ENCODE peak calls at places on chromosomes 12 and 14, in seven cellular contexts. A is breast epithelium; G is H9; U is brain microvascular endothelial cell; N is Calu3; D is NCI-H1417; I is activated CD4-positive, alpha-beta memory T cell treated with anti-CD3 and anti-CD28 coated beads, Interleukin-2, amount 10 ng/mL, durations not matched to agents 7 days and 5 days. P is an unnamed sample.

GRCh38 chr12:76424941-76425340 is 76.7 kb upstream of the BBS10 start:
- DNase-seq in U (no peak), G (no peak), D (no peak), I (no peak), N (no peak), A (no peak), P (no peak)

GRCh38 chr14:102086346-102086971 is 385 bp downstream of the HSP90AA1 start:
- DNase-seq in N (no peak), I (peak), A (no peak), G (no peak), D (peak), U (peak), P (peak)

GRCh38 chr12:107484219-107484618 is 201.4 kb upstream of the PWP1 start:
- DNase-seq in A (no peak), G (no peak), I (no peak), U (no peak), D (no peak), N (no peak), P (no peak)

GRCh38 chr14:65019944-65020566 is 33.4 kb downstream of the FNTB start:
- DNase-seq in A (no peak), I (no peak), D (peak), G (peak), U (peak), N (peak), P (peak)

GRCh38 chr12:75360920-75361319 is 26.4 kb downstream of the GLIPR1L1 start:
- DNase-seq in U (no peak), N (no peak), A (no peak), G (no peak), D (no peak), I (no peak), P (no peak)

GRCh38 chr12:107847430-107847829 is 72.9 kb downstream of the ASCL4 start:
- DNase-seq in A (no peak), N (no peak), D (peak), U (no peak), I (no peak), G (no peak), P (no peak)

GRCh38 chr12:22271036-22271435 is 63.5 kb downstream of the ST8SIA1 start:
- DNase-seq in D (no peak), A (no peak), U (peak), I (no peak), G (no peak), N (no peak), P (no peak)

GRCh38 chr14:38950676-38951075 is 152.4 kb downstream of the SEC23A start:
- DNase-seq in I (no peak), A (no peak), N (no peak), D (no peak), U (no peak), G (no peak), P (peak)

GRCh38 chr12:67649165-67650126 is 901 bp downstream of the DYRK2 start:
- DNase-seq in N (peak), D (peak), I (peak), G (no peak), U (no peak), A (peak), P (peak)

GRCh38 chr14:52071675-52072074 is 2.8 kb upstream of the NID2 start:
- DNase-seq in N (no peak), G (no peak), U (peak), D (no peak), A (no peak), I (no peak), P (peak)

P was measured in NCI-H69.